ENCODE peak calls at places on chromosomes 5 and 9, in five cellular contexts. G is astrocyte of the spinal cord, H is WTC11, X is GM20000, J is left cardiac atrium. L is an unnamed sample.

GRCh38 chr9:124716795-124717194 is 54.3 kb downstream of the NR6A1 start:
- DNase-seq in J (no peak), G (peak; percentile 46), H (no peak), X (no peak), L (no peak)

GRCh38 chr5:176151286-176151685 is 86.9 kb upstream of the SIMC1 start:
- DNase-seq in H (no peak), X (no peak), J (no peak), G (peak; percentile 64), L (no peak)

GRCh38 chr9:121887553-121888437 is 205.3 kb downstream of the TTLL11 start:
- DNase-seq in H (no peak), J (no peak), G (peak; percentile 95), X (no peak), L (no peak)

GRCh38 chr9:71681708-71682268 is 86.5 kb downstream of the CEMIP2 start:
- DNase-seq in J (no peak), H (no peak), X (no peak), G (peak; percentile 69), L (no peak)

GRCh38 chr9:81225586-81225985 is 463.8 kb downstream of the TLE1 start:
- DNase-seq in X (no peak), H (no peak), J (no peak), G (no peak), L (no peak)

GRCh38 chr5:24475101-24475500 is 169.7 kb downstream of the CDH10 start:
- DNase-seq in J (no peak), X (no peak), H (no peak), G (no peak), L (no peak)

GRCh38 chr5:133998807-133999206 is 6.0 kb downstream of the VDAC1 start:
- DNase-seq in X (no peak), G (no peak), H (no peak), J (no peak), L (no peak)

GRCh38 chr5:34496258-34496657 is 159.9 kb upstream of the RAI14 start:
- DNase-seq in G (no peak), J (no peak), X (no peak), H (peak; percentile 28), L (no peak)

GRCh38 chr5:43601454-43602260 is 1.3 kb upstream of the NNT start:
- DNase-seq in J (no peak), X (peak; percentile 61), H (no peak), G (peak; percentile 51), L (peak; percentile 68)

GRCh38 chr9:83330207-83331196 is 207.7 kb downstream of the FRMD3 start:
- DNase-seq in H (no peak), X (no peak), J (no peak), G (no peak), L (peak; percentile 44)